ENCODE peak calls at places on chromosomes 5 and 9, in five cellular contexts. E is H9, F is endodermal cell, Z is neuronal stem cell, Q is trophoblast cell. C is an unnamed sample.

GRCh38 chr5:43193952-43194321 is 1.9 kb downstream of the NIM1K start:
- DNase-seq in E (no peak), F (no peak), Z (no peak), Q (no peak), C (no peak)

GRCh38 chr5:66945389-66946349 is 250.9 kb downstream of the CD180 start:
- DNase-seq in E (no peak), F (peak; percentile 61), Z (no peak), Q (peak; percentile 13), C (no peak)

GRCh38 chr9:128185979-128186965 is 5.1 kb downstream of the CIZ1 start:
- DNase-seq in E (no peak), F (peak; percentile 69), Z (no peak), Q (no peak), C (no peak)

GRCh38 chr5:169789417-169789816 is 152.3 kb downstream of the DOCK2 start:
- DNase-seq in E (no peak), F (no peak), Z (no peak), Q (no peak), C (no peak)

GRCh38 chr9:33381231-33381791 is 21.1 kb downstream of the AQP7 start:
- DNase-seq in E (peak; percentile 89), F (peak; percentile 94), Z (peak; percentile 23), Q (peak; percentile 33), C (no peak)

GRCh38 chr9:93670208-93671029 is 94.0 kb downstream of the PHF2 start:
- DNase-seq in E (peak; percentile 19), F (peak; percentile 29), Z (no peak), Q (no peak), C (peak; percentile 11)

GRCh38 chr5:137858954-137859353 is 8.7 kb upstream of the MYOT start:
- DNase-seq in E (no peak), F (no peak), Z (no peak), Q (no peak), C (no peak)

GRCh38 chr9:89494199-89494598 is 3.7 kb downstream of the SEMA4D start:
- DNase-seq in E (no peak), F (no peak), Z (no peak), Q (no peak), C (no peak)

GRCh38 chr5:11958321-11958720 is 54.1 kb upstream of the CTNND2 start:
- DNase-seq in E (no peak), F (no peak), Z (no peak), Q (peak; percentile 69), C (no peak)

GRCh38 chr5:94870496-94871214 is 252.2 kb downstream of the SLF1 start:
- DNase-seq in E (no peak), F (peak; percentile 69), Z (peak; percentile 45), Q (no peak), C (no peak)

GRCh38 chr5:6634327-6634713 is 1.1 kb downstream of the SRD5A1 start:
- DNase-seq in E (no peak), F (peak; percentile 54), Z (no peak), Q (no peak), C (no peak)

GRCh38 chr5:68353624-68354023 is 138.1 kb downstream of the PIK3R1 start:
- DNase-seq in E (no peak), F (peak; percentile 58), Z (no peak), Q (no peak), C (no peak)

GRCh38 chr5:160805376-160805775 is 46.6 kb downstream of the ATP10B start:
- DNase-seq in E (no peak), F (no peak), Z (no peak), Q (no peak), C (no peak)

GRCh38 chr5:149581192-149581861 is at the start of gene ARHGEF37:
- DNase-seq in E (peak; percentile 55), F (peak; percentile 84), Z (peak; percentile 18), Q (peak; percentile 61), C (peak; percentile 93)

GRCh38 chr5:1733369-1733768 is 66.3 kb downstream of the MRPL36 start:
- DNase-seq in E (peak; percentile 21), F (peak; percentile 18), Z (no peak), Q (no peak), C (peak; percentile 7)

GRCh38 chr9:89759563-89759962 is 154.8 kb downstream of the GADD45G start:
- DNase-seq in E (no peak), F (no peak), Z (no peak), Q (peak; percentile 99), C (no peak)

GRCh38 chr5:28750236-28750635 is 1711.8 kb upstream of the CDH9 start:
- DNase-seq in E (no peak), F (no peak), Z (no peak), Q (no peak), C (no peak)

GRCh38 chr5:56003179-56003578 is 8.4 kb upstream of the IL6ST start:
- DNase-seq in E (no peak), F (no peak), Z (no peak), Q (peak; percentile 35), C (peak; percentile 80)

GRCh38 chr9:87226896-87227295 is 270.8 kb upstream of the DAPK1 start:
- DNase-seq in E (no peak), F (no peak), Z (no peak), Q (no peak), C (no peak)

GRCh38 chr5:6503342-6503741 is 54.7 kb downstream of the UBE2QL1 start:
- DNase-seq in E (no peak), F (peak; percentile 10), Z (no peak), Q (no peak), C (no peak)

GRCh38 chr5:156326718-156327259 is at the start of gene SGCD:
- DNase-seq in E (no peak), F (peak; percentile 49), Z (no peak), Q (no peak), C (peak; percentile 22)

GRCh38 chr5:20574576-20574975 is 586.6 kb upstream of the CDH18 start:
- DNase-seq in E (no peak), F (no peak), Z (no peak), Q (no peak), C (no peak)

GRCh38 chr9:4739587-4740372 is 1.2 kb downstream of the AK3 start:
- DNase-seq in E (no peak), F (peak; percentile 59), Z (no peak), Q (peak; percentile 21), C (peak; percentile 37)

GRCh38 chr5:141969783-141970741 is 1.2 kb downstream of the RNF14 start:
- DNase-seq in E (no peak), F (no peak), Z (no peak), Q (peak; percentile 40), C (no peak)

GRCh38 chr5:138338411-138339085 is 482 bp downstream of the FAM53C start:
- DNase-seq in E (no peak), F (peak; percentile 62), Z (no peak), Q (no peak), C (no peak)

GRCh38 chr9:68678430-68678829 is 26.6 kb upstream of the PIP5K1B start:
- DNase-seq in E (peak; percentile 73), F (peak; percentile 74), Z (no peak), Q (peak; percentile 13), C (no peak)

GRCh38 chr5:206927-207536 is 10.9 kb downstream of the CCDC127 start:
- DNase-seq in E (no peak), F (peak; percentile 29), Z (no peak), Q (no peak), C (no peak)

GRCh38 chr5:130720355-130720754 is 444.7 kb downstream of the HINT1 start:
- DNase-seq in E (no peak), F (no peak), Z (peak; percentile 53), Q (peak; percentile 62), C (no peak)

GRCh38 chr9:104974053-104974983 is 46.4 kb upstream of the ABCA1 start:
- DNase-seq in E (no peak), F (no peak), Z (no peak), Q (peak; percentile 77), C (no peak)

GRCh38 chr9:70480405-70480980 is 66.0 kb upstream of the KLF9 start:
- DNase-seq in E (no peak), F (no peak), Z (no peak), Q (peak; percentile 17), C (peak; percentile 70)

GRCh38 chr5:165139262-165139661 is 1633.8 kb downstream of the MAT2B start:
- DNase-seq in E (no peak), F (no peak), Z (no peak), Q (no peak), C (no peak)

GRCh38 chr5:74382864-74383618 is 257.5 kb downstream of the ENC1 start:
- DNase-seq in E (no peak), F (no peak), Z (no peak), Q (peak; percentile 94), C (no peak)
- H3K4me1 ChIP-seq in E (no peaks in the 10 kb centered on the region), F (no peaks in the 10 kb centered on the region), Z (no peaks in the 10 kb centered on the region), Q (peaks cover 18% of the 10 kb centered on the region), C (no peaks in the 10 kb centered on the region)

DNA sequence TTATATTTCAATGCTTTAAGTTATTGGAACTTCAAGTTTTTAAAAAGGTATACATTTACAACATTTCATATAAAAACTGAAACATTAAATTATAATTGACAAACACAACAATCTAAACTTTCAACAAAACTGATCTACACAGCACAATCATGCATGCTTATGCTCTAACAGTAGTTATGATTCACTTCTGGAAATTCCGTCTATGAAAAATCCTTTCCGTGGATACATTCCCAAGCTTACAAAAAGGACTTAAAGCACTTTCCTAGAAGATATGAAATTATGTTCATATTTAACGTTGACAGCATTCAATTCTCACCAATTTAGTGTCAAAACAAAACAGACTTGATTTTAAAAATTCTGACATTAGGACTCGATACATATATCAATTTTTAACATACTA is 3.7 kb downstream of the HNRNPH1 start:
- DNase-seq in E (no peak), F (no peak), Z (no peak), Q (peak; percentile 57), C (no peak)
- H3K9ac ChIP-seq in E (no peak overlapping the region), F (peak overlapping the region; percentile 99), Z (no peak overlapping the region), Q (no peak overlapping the region), C (no peak overlapping the region)

GRCh38 chr5:127876384-127876783 is 173.2 kb downstream of the CCDC192 start:
- DNase-seq in E (no peak), F (no peak), Z (no peak), Q (no peak), C (no peak)

GRCh38 chr5:127878174-127878750 is 175.1 kb downstream of the CCDC192 start:
- DNase-seq in E (peak; percentile 52), F (peak; percentile 87), Z (peak; percentile 5), Q (peak; percentile 72), C (peak; percentile 81)

GRCh38 chr5:127872494-127872893 is 169.3 kb downstream of the CCDC192 start:
- DNase-seq in E (no peak), F (no peak), Z (no peak), Q (no peak), C (no peak)

GRCh38 chr5:127871448-127872153 is 168.4 kb downstream of the CCDC192 start:
- DNase-seq in E (no peak), F (no peak), Z (no peak), Q (peak; percentile 82), C (no peak)

GRCh38 chr5:127875235-127876021 is 172.2 kb downstream of the CCDC192 start:
- DNase-seq in E (peak; percentile 62), F (peak; percentile 83), Z (peak; percentile 14), Q (peak; percentile 70), C (peak; percentile 81)
- H3K4me1 ChIP-seq in E (no peaks in the 10 kb centered on the region), F (no peaks in the 10 kb centered on the region), Z (peaks cover 13% of the 10 kb centered on the region), Q (peaks cover 5% of the 10 kb centered on the region), C (peaks cover 3% of the 10 kb centered on the region)

GRCh38 chr5:135435467-135436330 is 11.4 kb downstream of the DCANP1 start:
- DNase-seq in E (peak; percentile 12), F (peak; percentile 28), Z (no peak), Q (no peak), C (no peak)

GRCh38 chr5:135433626-135434426 is 13.3 kb downstream of the DCANP1 start:
- DNase-seq in E (peak; percentile 31), F (peak; percentile 57), Z (no peak), Q (peak; percentile 12), C (no peak)

GRCh38 chr5:135432113-135432512 is 15.0 kb downstream of the DCANP1 start:
- DNase-seq in E (peak; percentile 22), F (peak; percentile 51), Z (no peak), Q (no peak), C (no peak)

GRCh38 chr5:135436856-135437795 is 10.0 kb downstream of the DCANP1 start:
- DNase-seq in E (peak; percentile 14), F (peak; percentile 40), Z (no peak), Q (peak; percentile 58), C (no peak)

GRCh38 chr5:135434591-135435466 is 12.3 kb downstream of the DCANP1 start:
- DNase-seq in E (peak; percentile 20), F (peak; percentile 37), Z (no peak), Q (no peak), C (no peak)
- H3K9ac ChIP-seq in E (no peak overlapping the region), F (no peak overlapping the region), Z (peak overlapping the region; percentile 24), Q (no peak overlapping the region), C (no peak overlapping the region)